ENCODE peak calls at places on chromosomes 3 and 15, in six cellular contexts. One of them, this sample, is unnamed.

GRCh38 chr3:195224156-195224979 is 46.6 kb downstream of the XXYLT1 start:
- DNase-seq in GM23338: peak
- DNase-seq in HCT116: no peak
- DNase-seq in GM23248: peak
- DNase-seq in SK-N-SH: no peak
- DNase-seq in hepatocyte: no peak
- DNase-seq in this sample: peak

GRCh38 chr15:99616129-99616528 is 50.3 kb downstream of the MEF2A start:
- DNase-seq in GM23338: no peak
- DNase-seq in HCT116: no peak
- DNase-seq in GM23248: no peak
- DNase-seq in SK-N-SH: no peak
- DNase-seq in hepatocyte: no peak
- DNase-seq in this sample: no peak

GRCh38 chr3:177904661-177905060 is 631.6 kb upstream of the KCNMB2 start:
- DNase-seq in GM23338: no peak
- DNase-seq in HCT116: no peak
- DNase-seq in GM23248: peak
- DNase-seq in SK-N-SH: no peak
- DNase-seq in hepatocyte: no peak
- DNase-seq in this sample: no peak

GRCh38 chr3:128878556-128879124 is 780 bp upstream of the ACAD9 start:
- DNase-seq in GM23338: peak
- DNase-seq in HCT116: no peak
- DNase-seq in GM23248: peak
- DNase-seq in SK-N-SH: peak
- DNase-seq in hepatocyte: peak
- DNase-seq in this sample: peak

GRCh38 chr3:195077611-195078540 is 193.1 kb downstream of the XXYLT1 start:
- DNase-seq in GM23338: no peak
- DNase-seq in HCT116: no peak
- DNase-seq in GM23248: no peak
- DNase-seq in SK-N-SH: peak
- DNase-seq in hepatocyte: no peak
- DNase-seq in this sample: no peak

GRCh38 chr3:47578691-47579632 is at the start of gene CSPG5:
- DNase-seq in GM23338: peak
- DNase-seq in HCT116: no peak
- DNase-seq in GM23248: peak
- DNase-seq in SK-N-SH: peak
- DNase-seq in hepatocyte: peak
- DNase-seq in this sample: peak

GRCh38 chr3:48784426-48785120 is 63.1 kb downstream of the PRKAR2A start:
- DNase-seq in GM23338: no peak
- DNase-seq in HCT116: no peak
- DNase-seq in GM23248: peak
- DNase-seq in SK-N-SH: no peak
- DNase-seq in hepatocyte: no peak
- DNase-seq in this sample: no peak

GRCh38 chr15:23422946-23423708 is 23.9 kb downstream of the GOLGA6L2 start:
- DNase-seq in GM23338: no peak
- DNase-seq in HCT116: no peak
- DNase-seq in GM23248: peak
- DNase-seq in SK-N-SH: no peak
- DNase-seq in hepatocyte: no peak
- DNase-seq in this sample: no peak

GRCh38 chr3:122893282-122893681 is 98.4 kb downstream of the SLC49A4 start:
- DNase-seq in GM23338: peak
- DNase-seq in HCT116: peak
- DNase-seq in GM23248: no peak
- DNase-seq in SK-N-SH: no peak
- DNase-seq in hepatocyte: no peak
- DNase-seq in this sample: peak

GRCh38 chr3:65886376-65886775 is 152.3 kb downstream of the MAGI1 start:
- DNase-seq in GM23338: no peak
- DNase-seq in HCT116: no peak
- DNase-seq in GM23248: no peak
- DNase-seq in SK-N-SH: no peak
- DNase-seq in hepatocyte: no peak
- DNase-seq in this sample: no peak

GRCh38 chr15:40092416-40093223 is 16.1 kb downstream of the BMF start:
- DNase-seq in GM23338: no peak
- DNase-seq in HCT116: no peak
- DNase-seq in GM23248: peak
- DNase-seq in SK-N-SH: peak
- DNase-seq in hepatocyte: peak
- DNase-seq in this sample: no peak

GRCh38 chr3:43316783-43317460 is 30.6 kb downstream of the SNRK start:
- DNase-seq in GM23338: peak
- DNase-seq in HCT116: no peak
- DNase-seq in GM23248: no peak
- DNase-seq in SK-N-SH: no peak
- DNase-seq in hepatocyte: no peak
- DNase-seq in this sample: no peak

GRCh38 chr15:26197719-26198118 is 334.6 kb upstream of the ATP10A start:
- DNase-seq in GM23338: no peak
- DNase-seq in HCT116: no peak
- DNase-seq in GM23248: no peak
- DNase-seq in SK-N-SH: no peak
- DNase-seq in hepatocyte: no peak
- DNase-seq in this sample: no peak

GRCh38 chr3:45687828-45688193 is 1.4 kb upstream of the SACM1L start:
- DNase-seq in GM23338: no peak
- DNase-seq in HCT116: no peak
- DNase-seq in GM23248: no peak
- DNase-seq in SK-N-SH: no peak
- DNase-seq in hepatocyte: no peak
- DNase-seq in this sample: no peak

GRCh38 chr15:52733696-52734255 is 54.6 kb upstream of the ATOSA start:
- DNase-seq in GM23338: no peak
- DNase-seq in HCT116: no peak
- DNase-seq in GM23248: peak
- DNase-seq in SK-N-SH: no peak
- DNase-seq in hepatocyte: no peak
- DNase-seq in this sample: no peak

GRCh38 chr3:108527109-108527508 is 16.7 kb upstream of the MYH15 start:
- DNase-seq in GM23338: no peak
- DNase-seq in HCT116: no peak
- DNase-seq in GM23248: no peak
- DNase-seq in SK-N-SH: no peak
- DNase-seq in hepatocyte: no peak
- DNase-seq in this sample: no peak

GRCh38 chr15:65791335-65792129 is 561 bp downstream of the DENND4A start:
- DNase-seq in GM23338: peak
- DNase-seq in HCT116: no peak
- DNase-seq in GM23248: peak
- DNase-seq in SK-N-SH: no peak
- DNase-seq in hepatocyte: peak
- DNase-seq in this sample: no peak

GRCh38 chr3:45706133-45706808 is 17.1 kb downstream of the SACM1L start:
- DNase-seq in GM23338: no peak
- DNase-seq in HCT116: no peak
- DNase-seq in GM23248: peak
- DNase-seq in SK-N-SH: no peak
- DNase-seq in hepatocyte: no peak
- DNase-seq in this sample: no peak

GRCh38 chr3:191066669-191067068 is 132.4 kb upstream of the OSTN start:
- DNase-seq in GM23338: no peak
- DNase-seq in HCT116: no peak
- DNase-seq in GM23248: peak
- DNase-seq in SK-N-SH: no peak
- DNase-seq in hepatocyte: no peak
- DNase-seq in this sample: no peak

GRCh38 chr3:13710251-13710650 is 161.3 kb downstream of the FBLN2 start:
- DNase-seq in GM23338: no peak
- DNase-seq in HCT116: no peak
- DNase-seq in GM23248: no peak
- DNase-seq in SK-N-SH: no peak
- DNase-seq in hepatocyte: no peak
- DNase-seq in this sample: no peak

GRCh38 chr3:46368569-46368968 is 2.2 kb upstream of the CCR5 start:
- DNase-seq in GM23338: peak
- DNase-seq in HCT116: no peak
- DNase-seq in GM23248: no peak
- DNase-seq in SK-N-SH: peak
- DNase-seq in hepatocyte: peak
- DNase-seq in this sample: peak

DNA sequence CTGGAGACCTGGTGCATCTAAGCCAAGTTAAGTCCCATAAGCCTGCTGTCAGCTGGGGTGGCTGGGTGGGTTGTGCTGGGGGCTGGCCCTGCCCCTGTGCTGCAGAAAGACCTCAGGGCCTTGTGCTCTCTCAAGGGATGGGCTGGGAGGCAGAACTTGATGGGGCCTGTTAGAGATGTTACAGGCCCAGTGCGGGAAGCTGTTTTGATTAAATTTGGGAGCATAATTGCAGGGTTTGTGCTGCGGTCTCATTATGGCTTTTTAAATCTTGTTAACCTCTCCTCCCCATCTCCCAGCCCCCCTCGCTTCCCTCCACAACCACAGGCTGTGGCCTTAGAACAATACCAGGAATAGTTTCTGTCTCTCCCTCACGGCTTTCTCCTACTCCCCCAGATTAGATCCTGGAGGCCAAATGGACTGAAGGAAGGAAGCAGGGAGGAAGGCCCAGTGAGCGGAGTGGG is 87.6 kb upstream of the TLE3 start:
- DNase-seq in GM23338: no peak
- DNase-seq in HCT116: no peak
- DNase-seq in GM23248: no peak
- DNase-seq in SK-N-SH: peak
- DNase-seq in hepatocyte: no peak
- DNase-seq in this sample: no peak
- TF ChIP-seq EZH2phosphoT487 in GM23338: no peak
- TF ChIP-seq EZH2phosphoT487 in HCT116: no peak
- TF ChIP-seq EZH2phosphoT487 in GM23248: no peak
- TF ChIP-seq EZH2phosphoT487 in SK-N-SH: no peak
- TF ChIP-seq EZH2phosphoT487 in hepatocyte: no peak
- TF ChIP-seq EZH2phosphoT487 in this sample: no peak

GRCh38 chr3:187804120-187805106 is 59.1 kb upstream of the BCL6 start:
- DNase-seq in GM23338: no peak
- DNase-seq in HCT116: no peak
- DNase-seq in GM23248: no peak
- DNase-seq in SK-N-SH: no peak
- DNase-seq in hepatocyte: no peak
- DNase-seq in this sample: no peak

GRCh38 chr3:187809979-187810568 is 64.8 kb upstream of the BCL6 start:
- DNase-seq in GM23338: no peak
- DNase-seq in HCT116: no peak
- DNase-seq in GM23248: no peak
- DNase-seq in SK-N-SH: no peak
- DNase-seq in hepatocyte: no peak
- DNase-seq in this sample: no peak

GRCh38 chr3:187811580-187812250 is 66.4 kb upstream of the BCL6 start:
- DNase-seq in GM23338: no peak
- DNase-seq in HCT116: no peak
- DNase-seq in GM23248: peak
- DNase-seq in SK-N-SH: no peak
- DNase-seq in hepatocyte: peak
- DNase-seq in this sample: no peak

GRCh38 chr3:187807086-187807862 is 62.0 kb upstream of the BCL6 start:
- DNase-seq in GM23338: no peak
- DNase-seq in HCT116: no peak
- DNase-seq in GM23248: peak
- DNase-seq in SK-N-SH: no peak
- DNase-seq in hepatocyte: peak
- DNase-seq in this sample: no peak

DNA sequence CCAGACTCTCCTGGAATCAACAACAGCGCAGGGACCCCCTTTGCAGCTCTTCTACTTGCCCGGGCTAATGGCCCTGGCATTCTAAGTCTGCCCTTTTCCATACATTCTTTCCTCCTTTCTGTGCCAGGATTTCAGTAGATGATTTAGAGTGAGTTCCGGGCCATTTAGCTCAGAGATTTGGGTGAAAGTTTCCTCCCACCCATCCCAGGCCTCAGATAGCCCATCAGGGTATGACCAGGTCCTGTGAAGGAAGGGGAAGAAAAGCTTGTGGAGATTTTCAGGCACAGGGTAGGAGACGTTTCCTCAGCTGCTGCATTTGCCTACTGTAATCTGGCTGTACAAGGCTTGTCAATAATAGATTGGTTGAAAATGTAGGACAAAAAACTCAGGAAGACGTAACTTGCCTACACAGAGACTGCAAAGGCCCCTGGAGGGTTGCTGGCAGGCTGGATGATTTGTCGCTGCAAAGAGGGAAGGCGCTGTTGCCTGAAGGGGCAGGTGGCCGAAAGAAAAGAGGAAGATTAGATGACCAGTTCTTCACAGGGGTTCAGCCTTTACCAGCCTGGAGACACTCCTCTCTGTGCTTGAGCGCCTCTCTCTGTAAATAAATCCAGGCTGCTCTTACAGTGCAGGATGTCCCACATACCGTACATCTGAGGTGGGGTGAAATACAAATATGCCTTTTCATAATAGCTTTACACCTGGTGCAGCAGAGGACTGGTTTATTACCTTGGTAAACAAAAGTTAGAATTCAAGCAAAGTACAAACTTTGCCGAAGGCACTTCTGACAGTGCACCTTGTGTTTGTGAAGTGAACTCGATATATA is 63.4 kb upstream of the BCL6 start:
- DNase-seq in GM23338: peak
- DNase-seq in HCT116: no peak
- DNase-seq in GM23248: no peak
- DNase-seq in SK-N-SH: no peak
- DNase-seq in hepatocyte: peak
- DNase-seq in this sample: no peak
- H3K4me3 ChIP-seq in GM23338: no peak
- H3K4me3 ChIP-seq in HCT116: no peak
- H3K4me3 ChIP-seq in GM23248: no peak
- H3K4me3 ChIP-seq in SK-N-SH: no peak
- H3K4me3 ChIP-seq in hepatocyte: no peak
- H3K4me3 ChIP-seq in this sample: no peak

DNA sequence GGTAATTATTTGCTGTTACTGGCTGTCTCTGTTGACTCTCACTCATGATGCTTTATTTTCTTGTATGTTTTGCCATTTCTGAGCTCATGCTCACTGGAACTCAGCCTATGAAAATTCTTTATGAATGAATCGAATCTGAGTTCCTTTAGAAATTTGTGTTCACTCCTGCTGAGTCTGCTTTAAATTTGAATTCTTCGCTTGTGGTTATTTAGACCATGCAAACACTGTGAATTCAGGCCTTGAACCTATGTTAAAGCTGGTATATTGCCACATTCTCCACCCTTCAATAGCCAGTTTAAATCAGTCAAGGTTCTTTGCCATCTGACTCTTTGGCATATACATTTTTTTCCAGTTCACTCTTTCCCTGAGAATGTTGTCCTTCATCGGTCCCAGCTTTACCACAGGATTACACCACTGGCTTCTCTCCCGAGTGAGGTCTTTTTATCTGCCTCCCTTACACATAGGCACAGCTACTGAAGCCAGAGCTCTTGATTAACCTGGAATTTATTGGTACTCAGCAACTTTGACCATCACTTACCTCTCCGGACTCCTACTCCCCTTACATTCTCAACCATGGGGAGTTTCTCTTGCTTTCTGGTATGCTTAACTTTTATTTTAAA is 400.6 kb downstream of the VPS13C start:
- DNase-seq in GM23338: no peak
- DNase-seq in HCT116: no peak
- DNase-seq in GM23248: peak
- DNase-seq in SK-N-SH: no peak
- DNase-seq in hepatocyte: no peak
- DNase-seq in this sample: no peak
- TF ChIP-seq EZH2phosphoT487 in GM23338: no peak
- TF ChIP-seq EZH2phosphoT487 in HCT116: no peak
- TF ChIP-seq EZH2phosphoT487 in GM23248: no peak
- TF ChIP-seq EZH2phosphoT487 in SK-N-SH: no peak
- TF ChIP-seq EZH2phosphoT487 in hepatocyte: no peak
- TF ChIP-seq EZH2phosphoT487 in this sample: no peak

GRCh38 chr3:29331830-29332637 is 51.2 kb downstream of the RBMS3 start:
- DNase-seq in GM23338: no peak
- DNase-seq in HCT116: no peak
- DNase-seq in GM23248: peak
- DNase-seq in SK-N-SH: no peak
- DNase-seq in hepatocyte: no peak
- DNase-seq in this sample: no peak
- H3K4me3 ChIP-seq in GM23338: no peak
- H3K4me3 ChIP-seq in HCT116: no peak
- H3K4me3 ChIP-seq in GM23248: peak
- H3K4me3 ChIP-seq in SK-N-SH: no peak
- H3K4me3 ChIP-seq in hepatocyte: no peak
- H3K4me3 ChIP-seq in this sample: no peak

This sample was measured in MM.1S.